ENCODE peak calls at places on chromosomes 4 and X, in eight cellular contexts. One of them, this sample, is unnamed.
A peak's percentile ranks its signal among the peaks of the same experiment; 100 is the strongest.

GRCh38 chr4:98845960-98846359 is 83.0 kb downstream of the EIF4E start:
- DNase-seq in psoas muscle: no peak
- DNase-seq in mucosa of descending colon: no peak
- DNase-seq in putamen: no peak
- DNase-seq in HCEC 1CT: no peak
- DNase-seq in activated CD4-positive, alpha-beta T cell treated with anti-CD3 and anti-CD28 coated beads, Interleukin-2, amount 50 U/mL, for 4 hours: no peak
- DNase-seq in fibroblast of lung: no peak
- DNase-seq in smooth muscle cell of the brain vasculature: no peak
- DNase-seq in this sample: no peak

GRCh38 chr4:52876063-52876462 is 13.9 kb downstream of the RASL11B start:
- DNase-seq in mucosa of descending colon: no peak
- DNase-seq in psoas muscle: no peak
- DNase-seq in smooth muscle cell of the brain vasculature: no peak
- DNase-seq in HCEC 1CT: no peak
- DNase-seq in activated CD4-positive, alpha-beta T cell treated with anti-CD3 and anti-CD28 coated beads, Interleukin-2, amount 50 U/mL, for 4 hours: no peak
- DNase-seq in fibroblast of lung: no peak
- DNase-seq in putamen: no peak
- DNase-seq in this sample: no peak

GRCh38 chrX:43809463-43809862 is 72.8 kb downstream of the MAOB start:
- DNase-seq in mucosa of descending colon: no peak
- DNase-seq in putamen: no peak
- DNase-seq in smooth muscle cell of the brain vasculature: no peak
- DNase-seq in HCEC 1CT: peak; percentile 16
- DNase-seq in fibroblast of lung: peak; percentile 50
- DNase-seq in psoas muscle: no peak
- DNase-seq in activated CD4-positive, alpha-beta T cell treated with anti-CD3 and anti-CD28 coated beads, Interleukin-2, amount 50 U/mL, for 4 hours: no peak
- DNase-seq in this sample: no peak

GRCh38 chr4:150799207-150799606 is 215.9 kb downstream of the LRBA start:
- DNase-seq in mucosa of descending colon: no peak
- DNase-seq in fibroblast of lung: no peak
- DNase-seq in putamen: no peak
- DNase-seq in activated CD4-positive, alpha-beta T cell treated with anti-CD3 and anti-CD28 coated beads, Interleukin-2, amount 50 U/mL, for 4 hours: no peak
- DNase-seq in smooth muscle cell of the brain vasculature: no peak
- DNase-seq in HCEC 1CT: no peak
- DNase-seq in psoas muscle: no peak
- DNase-seq in this sample: no peak

GRCh38 chrX:53047228-53047627 is 1.4 kb upstream of the GPR173 start:
- DNase-seq in smooth muscle cell of the brain vasculature: no peak
- DNase-seq in activated CD4-positive, alpha-beta T cell treated with anti-CD3 and anti-CD28 coated beads, Interleukin-2, amount 50 U/mL, for 4 hours: no peak
- DNase-seq in mucosa of descending colon: no peak
- DNase-seq in HCEC 1CT: no peak
- DNase-seq in psoas muscle: no peak
- DNase-seq in putamen: no peak
- DNase-seq in fibroblast of lung: no peak
- DNase-seq in this sample: no peak

GRCh38 chrX:12548746-12549145 is 242.5 kb upstream of the PRPS2 start:
- DNase-seq in putamen: no peak
- DNase-seq in psoas muscle: no peak
- DNase-seq in smooth muscle cell of the brain vasculature: no peak
- DNase-seq in mucosa of descending colon: no peak
- DNase-seq in fibroblast of lung: peak; percentile 12
- DNase-seq in HCEC 1CT: peak; percentile 6
- DNase-seq in activated CD4-positive, alpha-beta T cell treated with anti-CD3 and anti-CD28 coated beads, Interleukin-2, amount 50 U/mL, for 4 hours: no peak
- DNase-seq in this sample: no peak

GRCh38 chr4:40246547-40246900 is 49.7 kb downstream of the RHOH start:
- DNase-seq in smooth muscle cell of the brain vasculature: no peak
- DNase-seq in mucosa of descending colon: no peak
- DNase-seq in activated CD4-positive, alpha-beta T cell treated with anti-CD3 and anti-CD28 coated beads, Interleukin-2, amount 50 U/mL, for 4 hours: no peak
- DNase-seq in fibroblast of lung: no peak
- DNase-seq in putamen: no peak
- DNase-seq in HCEC 1CT: no peak
- DNase-seq in psoas muscle: no peak
- DNase-seq in this sample: no peak

GRCh38 chrX:130975947-130976346 is 72.9 kb upstream of the ENOX2 start:
- DNase-seq in fibroblast of lung: peak; percentile 45
- DNase-seq in activated CD4-positive, alpha-beta T cell treated with anti-CD3 and anti-CD28 coated beads, Interleukin-2, amount 50 U/mL, for 4 hours: peak; percentile 2
- DNase-seq in smooth muscle cell of the brain vasculature: peak; percentile 23
- DNase-seq in psoas muscle: no peak
- DNase-seq in HCEC 1CT: peak; percentile 45
- DNase-seq in mucosa of descending colon: no peak
- DNase-seq in putamen: no peak
- DNase-seq in this sample: peak; percentile 50

GRCh38 chrX:39158801-39159657 is 357.8 kb downstream of the MID1IP1 start:
- DNase-seq in psoas muscle: no peak
- DNase-seq in putamen: no peak
- DNase-seq in activated CD4-positive, alpha-beta T cell treated with anti-CD3 and anti-CD28 coated beads, Interleukin-2, amount 50 U/mL, for 4 hours: no peak
- DNase-seq in fibroblast of lung: peak; percentile 97
- DNase-seq in mucosa of descending colon: no peak
- DNase-seq in HCEC 1CT: peak; percentile 2
- DNase-seq in smooth muscle cell of the brain vasculature: no peak
- DNase-seq in this sample: no peak

GRCh38 chr4:119138046-119138445 is 2.4 kb downstream of the MYOZ2 start:
- DNase-seq in HCEC 1CT: peak; percentile 5
- DNase-seq in psoas muscle: no peak
- DNase-seq in putamen: no peak
- DNase-seq in smooth muscle cell of the brain vasculature: no peak
- DNase-seq in mucosa of descending colon: no peak
- DNase-seq in activated CD4-positive, alpha-beta T cell treated with anti-CD3 and anti-CD28 coated beads, Interleukin-2, amount 50 U/mL, for 4 hours: no peak
- DNase-seq in fibroblast of lung: peak; percentile 55
- DNase-seq in this sample: no peak

GRCh38 chr4:140141196-140141845 is 12.7 kb downstream of the MAML3 start:
- DNase-seq in putamen: no peak
- DNase-seq in activated CD4-positive, alpha-beta T cell treated with anti-CD3 and anti-CD28 coated beads, Interleukin-2, amount 50 U/mL, for 4 hours: no peak
- DNase-seq in mucosa of descending colon: no peak
- DNase-seq in smooth muscle cell of the brain vasculature: no peak
- DNase-seq in fibroblast of lung: no peak
- DNase-seq in HCEC 1CT: no peak
- DNase-seq in psoas muscle: no peak
- DNase-seq in this sample: no peak

GRCh38 chr4:187363453-187363852 is 632.1 kb upstream of the ZFP42 start:
- DNase-seq in mucosa of descending colon: no peak
- DNase-seq in fibroblast of lung: peak; percentile 14
- DNase-seq in psoas muscle: no peak
- DNase-seq in HCEC 1CT: no peak
- DNase-seq in activated CD4-positive, alpha-beta T cell treated with anti-CD3 and anti-CD28 coated beads, Interleukin-2, amount 50 U/mL, for 4 hours: no peak
- DNase-seq in putamen: no peak
- DNase-seq in smooth muscle cell of the brain vasculature: no peak
- DNase-seq in this sample: no peak

GRCh38 chrX:72308566-72309296 is 3.0 kb upstream of the CITED1 start:
- DNase-seq in psoas muscle: peak; percentile 61
- DNase-seq in activated CD4-positive, alpha-beta T cell treated with anti-CD3 and anti-CD28 coated beads, Interleukin-2, amount 50 U/mL, for 4 hours: peak; percentile 6
- DNase-seq in smooth muscle cell of the brain vasculature: peak; percentile 29
- DNase-seq in putamen: peak; percentile 6
- DNase-seq in fibroblast of lung: peak; percentile 70
- DNase-seq in mucosa of descending colon: peak; percentile 66
- DNase-seq in HCEC 1CT: peak; percentile 26
- DNase-seq in this sample: peak; percentile 70

GRCh38 chr4:78613522-78614311 is 62.1 kb downstream of the ANXA3 start:
- DNase-seq in mucosa of descending colon: no peak
- DNase-seq in smooth muscle cell of the brain vasculature: no peak
- DNase-seq in activated CD4-positive, alpha-beta T cell treated with anti-CD3 and anti-CD28 coated beads, Interleukin-2, amount 50 U/mL, for 4 hours: no peak
- DNase-seq in putamen: no peak
- DNase-seq in HCEC 1CT: no peak
- DNase-seq in psoas muscle: no peak
- DNase-seq in fibroblast of lung: no peak
- DNase-seq in this sample: no peak

GRCh38 chr4:169334335-169334734 is 63.6 kb upstream of the SH3RF1 start:
- DNase-seq in smooth muscle cell of the brain vasculature: no peak
- DNase-seq in HCEC 1CT: no peak
- DNase-seq in psoas muscle: no peak
- DNase-seq in putamen: no peak
- DNase-seq in activated CD4-positive, alpha-beta T cell treated with anti-CD3 and anti-CD28 coated beads, Interleukin-2, amount 50 U/mL, for 4 hours: no peak
- DNase-seq in mucosa of descending colon: no peak
- DNase-seq in fibroblast of lung: no peak
- DNase-seq in this sample: no peak

GRCh38 chr4:26404597-26405323 is 83.9 kb downstream of the RBPJ start:
- DNase-seq in mucosa of descending colon: no peak
- DNase-seq in fibroblast of lung: no peak
- DNase-seq in smooth muscle cell of the brain vasculature: no peak
- DNase-seq in activated CD4-positive, alpha-beta T cell treated with anti-CD3 and anti-CD28 coated beads, Interleukin-2, amount 50 U/mL, for 4 hours: no peak
- DNase-seq in HCEC 1CT: no peak
- DNase-seq in putamen: no peak
- DNase-seq in psoas muscle: no peak
- DNase-seq in this sample: no peak

GRCh38 chr4:182925298-182925738 is 8.1 kb upstream of the DCTD start:
- DNase-seq in activated CD4-positive, alpha-beta T cell treated with anti-CD3 and anti-CD28 coated beads, Interleukin-2, amount 50 U/mL, for 4 hours: peak; percentile 50
- DNase-seq in smooth muscle cell of the brain vasculature: no peak
- DNase-seq in psoas muscle: peak; percentile 34
- DNase-seq in HCEC 1CT: peak; percentile 30
- DNase-seq in fibroblast of lung: peak; percentile 82
- DNase-seq in putamen: peak; percentile 68
- DNase-seq in mucosa of descending colon: peak; percentile 66
- DNase-seq in this sample: peak; percentile 72

GRCh38 chrX:16202943-16203342 is 35.7 kb downstream of the MAGEB17 start:
- DNase-seq in mucosa of descending colon: no peak
- DNase-seq in putamen: no peak
- DNase-seq in smooth muscle cell of the brain vasculature: no peak
- DNase-seq in HCEC 1CT: no peak
- DNase-seq in fibroblast of lung: no peak
- DNase-seq in activated CD4-positive, alpha-beta T cell treated with anti-CD3 and anti-CD28 coated beads, Interleukin-2, amount 50 U/mL, for 4 hours: no peak
- DNase-seq in psoas muscle: no peak
- DNase-seq in this sample: no peak

GRCh38 chrX:141924293-141924692 is 20.6 kb downstream of the MAGEC1 start:
- DNase-seq in putamen: no peak
- DNase-seq in mucosa of descending colon: no peak
- DNase-seq in HCEC 1CT: no peak
- DNase-seq in fibroblast of lung: peak; percentile 2
- DNase-seq in smooth muscle cell of the brain vasculature: no peak
- DNase-seq in activated CD4-positive, alpha-beta T cell treated with anti-CD3 and anti-CD28 coated beads, Interleukin-2, amount 50 U/mL, for 4 hours: no peak
- DNase-seq in psoas muscle: no peak
- DNase-seq in this sample: no peak

GRCh38 chr4:30756553-30756952 is 36.4 kb downstream of the PCDH7 start:
- DNase-seq in smooth muscle cell of the brain vasculature: no peak
- DNase-seq in mucosa of descending colon: no peak
- DNase-seq in HCEC 1CT: peak; percentile 14
- DNase-seq in putamen: no peak
- DNase-seq in fibroblast of lung: no peak
- DNase-seq in activated CD4-positive, alpha-beta T cell treated with anti-CD3 and anti-CD28 coated beads, Interleukin-2, amount 50 U/mL, for 4 hours: no peak
- DNase-seq in psoas muscle: no peak
- DNase-seq in this sample: no peak

GRCh38 chrX:85922821-85923220 is 124.5 kb downstream of the CHM start:
- DNase-seq in mucosa of descending colon: no peak
- DNase-seq in psoas muscle: no peak
- DNase-seq in putamen: no peak
- DNase-seq in smooth muscle cell of the brain vasculature: no peak
- DNase-seq in HCEC 1CT: peak; percentile 89
- DNase-seq in activated CD4-positive, alpha-beta T cell treated with anti-CD3 and anti-CD28 coated beads, Interleukin-2, amount 50 U/mL, for 4 hours: no peak
- DNase-seq in fibroblast of lung: peak; percentile 65
- DNase-seq in this sample: no peak

GRCh38 chr4:80017125-80017854 is 55.7 kb downstream of the ANTXR2 start:
- DNase-seq in mucosa of descending colon: no peak
- DNase-seq in putamen: no peak
- DNase-seq in HCEC 1CT: peak; percentile 76
- DNase-seq in smooth muscle cell of the brain vasculature: peak; percentile 35
- DNase-seq in fibroblast of lung: peak; percentile 95
- DNase-seq in psoas muscle: no peak
- DNase-seq in activated CD4-positive, alpha-beta T cell treated with anti-CD3 and anti-CD28 coated beads, Interleukin-2, amount 50 U/mL, for 4 hours: no peak
- DNase-seq in this sample: no peak

GRCh38 chr4:89719536-89719935 is 117.4 kb downstream of the SNCA start:
- DNase-seq in psoas muscle: no peak
- DNase-seq in mucosa of descending colon: no peak
- DNase-seq in activated CD4-positive, alpha-beta T cell treated with anti-CD3 and anti-CD28 coated beads, Interleukin-2, amount 50 U/mL, for 4 hours: no peak
- DNase-seq in HCEC 1CT: no peak
- DNase-seq in putamen: no peak
- DNase-seq in smooth muscle cell of the brain vasculature: no peak
- DNase-seq in fibroblast of lung: no peak
- DNase-seq in this sample: no peak